ENCODE peak calls at places on chromosome 1, in eight cellular contexts. G is right lobe of liver; U is prostate gland; H is heart right ventricle; Z is CD8-positive, alpha-beta T cell; Q is stomach; B is amygdala; F is AG08396. J is an unnamed sample.

GRCh38 chr1:234125283-234125682 is 220.8 kb downstream of the SLC35F3 start:
- DNase-seq in Q (no peak), F (no peak), U (no peak), B (no peak), H (no peak), G (no peak), Z (no peak), J (no peak)

GRCh38 chr1:230058619-230059018 is 8.4 kb upstream of the GALNT2 start:
- DNase-seq in F (no peak), Z (no peak), G (no peak), Q (no peak), H (no peak), U (no peak), B (no peak), J (no peak)

GRCh38 chr1:65229754-65230339 is 79.5 kb upstream of the DNAJC6 start:
- DNase-seq in U (no peak), B (no peak), H (no peak), G (no peak), Z (no peak), Q (no peak), F (no peak), J (no peak)

GRCh38 chr1:119288751-119289150 is 79.8 kb upstream of the HAO2 start:
- DNase-seq in H (no peak), Q (no peak), F (no peak), B (no peak), Z (no peak), G (no peak), U (no peak), J (no peak)

GRCh38 chr1:109274533-109275476 is 8.1 kb downstream of the PSRC1 start:
- DNase-seq in Z (no peak), Q (peak; percentile 74), G (peak; percentile 77), B (no peak), U (peak; percentile 90), F (peak; percentile 72), H (no peak), J (peak; percentile 11)

GRCh38 chr1:225972344-225973152 is 26.6 kb downstream of the SDE2 start:
- DNase-seq in Z (no peak), B (no peak), F (no peak), U (no peak), Q (no peak), G (no peak), H (no peak), J (no peak)

GRCh38 chr1:237799762-237800474 is 90.8 kb downstream of the ZP4 start:
- DNase-seq in F (peak; percentile 10), Q (peak; percentile 77), U (no peak), H (peak; percentile 36), Z (no peak), G (peak; percentile 91), B (no peak), J (no peak)

GRCh38 chr1:187396226-187396625 is 567.5 kb downstream of the PLA2G4A start:
- DNase-seq in B (no peak), Z (no peak), Q (no peak), F (no peak), U (no peak), H (no peak), G (no peak), J (no peak)

J was measured in CD14-positive monocyte.